ENCODE peak calls at places on chromosomes 12 and 14, in four cellular contexts. W is ACHN; K is stimulated activated CD8-positive, alpha-beta memory T cell treated with anti-CD3 and anti-CD28 coated beads, Interleukin-7, amount 100 ng/mL, for 1 hour; B is NCI-H1092. Y is an unnamed sample.

GRCh38 chr12:124304314-124304790 is 9.5 kb downstream of the RFLNA start:
- DNase-seq in K (no peak), W (no peak), B (no peak), Y (no peak)

GRCh38 chr14:30034049-30034635 is 106.5 kb upstream of the PRKD1 start:
- DNase-seq in W (no peak), B (peak; percentile 50), K (no peak), Y (no peak)

GRCh38 chr12:466039-466438 is 6.3 kb downstream of the B4GALNT3 start:
- DNase-seq in B (no peak), W (no peak), K (no peak), Y (no peak)

GRCh38 chr12:43444940-43445564 is 107.0 kb downstream of the ADAMTS20 start:
- DNase-seq in B (peak; percentile 5), W (peak; percentile 72), K (peak; percentile 5), Y (peak; percentile 19)

GRCh38 chr12:108701779-108702435 is 29.4 kb downstream of the CORO1C start:
- DNase-seq in W (no peak), B (no peak), K (no peak), Y (no peak)

GRCh38 chr14:68416156-68416555 is 376.7 kb downstream of the ZFP36L1 start:
- DNase-seq in W (no peak), B (no peak), K (no peak), Y (no peak)

GRCh38 chr12:116376354-116377193 is 99.1 kb upstream of the MED13L start:
- DNase-seq in B (peak; percentile 19), W (no peak), K (no peak), Y (no peak)

GRCh38 chr12:105281694-105282049 is 45.7 kb upstream of the APPL2 start:
- DNase-seq in B (no peak), W (peak; percentile 33), K (no peak), Y (no peak)

GRCh38 chr12:131010376-131011131 is 56.8 kb downstream of the ADGRD1 start:
- DNase-seq in K (no peak), B (no peak), W (no peak), Y (no peak)

GRCh38 chr12:118611295-118611694 is 234.9 kb downstream of the SUDS3 start:
- DNase-seq in B (no peak), K (no peak), W (no peak), Y (no peak)

GRCh38 chr12:114682920-114683708 is 861 bp downstream of the TBX3 start:
- DNase-seq in B (no peak), W (peak; percentile 56), K (no peak), Y (no peak)

GRCh38 chr12:92141585-92142244 is 3.9 kb downstream of the BTG1 start:
- DNase-seq in W (no peak), K (no peak), B (no peak), Y (no peak)